ENCODE peak calls at places on chromosomes 4 and X, in six cellular contexts. P is SK-N-SH, T is heart left ventricle, Q is A673, H is fibroblast of the aortic adventitia, L is fibroblast of lung. A is an unnamed sample.

GRCh38 chrX:40012800-40013682 is 84.7 kb downstream of the BCOR start:
- DNase-seq in L (peak; percentile 64), P (no peak), H (peak; percentile 74), T (peak; percentile 80), Q (peak; percentile 49), A (peak; percentile 59)

GRCh38 chr4:126748736-126749135 is 884.0 kb upstream of the INTU start:
- DNase-seq in T (no peak), L (peak; percentile 12), Q (no peak), P (no peak), H (no peak), A (peak; percentile 33)

GRCh38 chr4:68375667-68376559 is 26.0 kb upstream of the YTHDC1 start:
- DNase-seq in T (no peak), P (peak; percentile 65), H (peak; percentile 74), L (peak; percentile 69), Q (peak; percentile 51), A (peak; percentile 63)

GRCh38 chr4:72094054-72094780 is 62.4 kb downstream of the NPFFR2 start:
- DNase-seq in T (no peak), P (no peak), H (no peak), L (no peak), Q (no peak), A (no peak)

GRCh38 chrX:11899091-11899490 is 141.1 kb downstream of the MSL3 start:
- DNase-seq in P (no peak), L (peak; percentile 33), T (no peak), H (peak; percentile 51), Q (peak; percentile 74), A (peak; percentile 52)

GRCh38 chrX:21698274-21698673 is 40.1 kb upstream of the KLHL34 start:
- DNase-seq in H (no peak), Q (no peak), T (no peak), L (no peak), P (no peak), A (no peak)

GRCh38 chr4:124097447-124097846 is 615.1 kb downstream of the ANKRD50 start:
- DNase-seq in H (peak; percentile 52), Q (no peak), P (no peak), L (no peak), T (no peak), A (no peak)

GRCh38 chrX:135411893-135412292 is 9.9 kb upstream of the SMIM10L2A start:
- DNase-seq in Q (no peak), L (peak; percentile 27), P (no peak), T (no peak), H (peak; percentile 4), A (peak; percentile 4)

GRCh38 chr4:145909331-145909730 is 29.3 kb downstream of the ZNF827 start:
- DNase-seq in H (peak; percentile 30), P (peak; percentile 20), T (peak; percentile 82), Q (peak; percentile 45), L (no peak), A (no peak)
- H3K4me3 ChIP-seq in H (no peak overlapping the region), P (no peak overlapping the region), T (peak overlapping the region; percentile 53), Q (no peak overlapping the region), L (no peak overlapping the region), A (no peak overlapping the region)

DNA sequence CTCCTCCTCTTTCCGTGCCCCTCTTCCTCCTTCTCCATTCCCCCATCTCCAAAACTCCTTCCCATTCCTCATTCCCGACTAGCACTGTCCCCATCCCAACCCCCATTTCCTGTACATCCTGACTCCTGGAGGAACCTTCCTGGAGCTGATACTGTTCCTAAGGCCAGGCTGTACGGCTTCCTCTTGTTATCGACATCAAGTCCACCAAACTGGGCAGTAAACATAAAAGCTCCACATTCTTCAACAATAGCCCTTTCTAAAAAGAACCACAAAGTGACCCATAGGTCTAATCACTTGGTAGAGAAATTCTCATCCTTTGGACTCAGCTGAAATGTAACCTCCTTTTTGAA is 22.9 kb downstream of the AWAT2 start:
- DNase-seq in H (no peak), L (no peak), P (no peak), Q (no peak), T (no peak), A (no peak)
- H3K4me3 ChIP-seq in H (no peak overlapping the region), L (no peak overlapping the region), P (no peak overlapping the region), Q (no peak overlapping the region), T (no peak overlapping the region), A (no peak overlapping the region)

GRCh38 chr4:36310793-36311192 is 29.4 kb downstream of the DTHD1 start:
- DNase-seq in H (no peak), Q (peak; percentile 3), P (no peak), T (peak; percentile 44), L (no peak), A (no peak)
- H3K4me3 ChIP-seq in H (no peak overlapping the region), Q (no peak overlapping the region), P (no peak overlapping the region), T (peak overlapping the region; percentile 1), L (no peak overlapping the region), A (no peak overlapping the region)

GRCh38 chr4:114474401-114474800 is 124.2 kb upstream of the UGT8 start:
- DNase-seq in T (no peak), P (no peak), Q (no peak), L (no peak), H (no peak), A (peak; percentile 70)

GRCh38 chr4:114481856-114482255 is 116.8 kb upstream of the UGT8 start:
- DNase-seq in L (no peak), T (no peak), P (no peak), H (no peak), Q (no peak), A (no peak)

GRCh38 chr4:114479595-114479994 is 119.0 kb upstream of the UGT8 start:
- DNase-seq in L (no peak), Q (no peak), P (no peak), H (no peak), T (no peak), A (no peak)

GRCh38 chr4:114472269-114473032 is 126.2 kb upstream of the UGT8 start:
- DNase-seq in Q (no peak), H (no peak), L (no peak), P (no peak), T (no peak), A (no peak)

GRCh38 chr4:114476310-114476709 is 122.3 kb upstream of the UGT8 start:
- DNase-seq in P (no peak), T (no peak), L (no peak), Q (no peak), H (no peak), A (no peak)
- H3K4me3 ChIP-seq in P (no peak overlapping the region), T (no peak overlapping the region), L (no peak overlapping the region), Q (no peak overlapping the region), H (no peak overlapping the region), A (no peak overlapping the region)

DNA sequence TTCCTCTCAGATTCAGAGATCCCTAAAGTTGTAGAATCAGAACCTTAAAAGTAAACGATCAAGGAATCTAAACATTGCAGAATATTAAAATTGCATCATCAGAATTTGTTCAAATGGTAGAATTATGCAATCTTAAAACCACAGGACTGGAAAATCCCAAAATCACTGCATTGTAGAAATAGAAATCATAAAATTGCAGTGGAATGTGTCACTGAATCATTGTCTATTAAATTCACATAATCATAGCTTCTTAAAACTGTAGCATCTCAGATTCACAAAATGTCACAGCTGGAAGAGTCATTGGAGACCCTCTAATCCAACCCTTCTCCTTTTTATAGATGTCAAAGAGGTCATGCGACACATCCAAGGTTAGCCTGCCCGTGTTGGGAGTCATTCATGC is 15.6 kb downstream of the IQSEC2 start:
- DNase-seq in P (no peak), H (peak; percentile 80), L (peak; percentile 71), Q (no peak), T (no peak), A (peak; percentile 37)
- H3K4me3 ChIP-seq in P (no peak overlapping the region), H (no peak overlapping the region), L (no peak overlapping the region), Q (no peak overlapping the region), T (no peak overlapping the region), A (no peak overlapping the region)

GRCh38 chr4:113616443-113616842 is 145.1 kb downstream of the CAMK2D start:
- DNase-seq in Q (no peak), P (no peak), H (no peak), T (no peak), L (no peak), A (no peak)
- H3K4me3 ChIP-seq in Q (no peak overlapping the region), P (no peak overlapping the region), H (no peak overlapping the region), T (no peak overlapping the region), L (no peak overlapping the region), A (no peak overlapping the region)

GRCh38 chrX:109472939-109473713 is 8.8 kb downstream of the GUCY2F start:
- DNase-seq in Q (peak; percentile 75), T (no peak), P (peak; percentile 1), L (peak; percentile 7), H (peak; percentile 60), A (peak; percentile 77)
- H3K4me3 ChIP-seq in Q (no peak overlapping the region), T (no peak overlapping the region), P (no peak overlapping the region), L (no peak overlapping the region), H (no peak overlapping the region), A (no peak overlapping the region)

DNA sequence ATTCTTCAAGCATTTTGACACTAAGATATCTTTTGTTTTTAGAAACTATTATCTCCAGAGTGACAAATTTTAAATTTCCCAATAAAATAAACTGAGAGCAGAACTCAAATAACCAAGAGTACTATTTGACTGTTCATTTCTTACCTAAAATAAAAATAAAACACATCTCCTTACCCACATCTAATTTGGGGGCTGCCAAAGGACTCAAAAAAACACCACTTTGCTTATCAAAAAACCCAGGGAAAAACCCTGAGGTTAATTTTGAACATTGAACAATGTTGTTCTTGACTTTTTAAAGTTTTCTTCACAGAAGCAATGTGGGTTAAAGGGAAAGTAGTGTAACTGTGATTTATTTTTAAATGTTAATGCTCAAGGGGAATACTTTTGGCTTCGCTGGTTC is 243.0 kb upstream of the HHIP start:
- DNase-seq in T (no peak), L (no peak), H (no peak), Q (no peak), P (no peak), A (no peak)
- H3K4me3 ChIP-seq in T (no peak overlapping the region), L (no peak overlapping the region), H (no peak overlapping the region), Q (no peak overlapping the region), P (no peak overlapping the region), A (no peak overlapping the region)

DNA sequence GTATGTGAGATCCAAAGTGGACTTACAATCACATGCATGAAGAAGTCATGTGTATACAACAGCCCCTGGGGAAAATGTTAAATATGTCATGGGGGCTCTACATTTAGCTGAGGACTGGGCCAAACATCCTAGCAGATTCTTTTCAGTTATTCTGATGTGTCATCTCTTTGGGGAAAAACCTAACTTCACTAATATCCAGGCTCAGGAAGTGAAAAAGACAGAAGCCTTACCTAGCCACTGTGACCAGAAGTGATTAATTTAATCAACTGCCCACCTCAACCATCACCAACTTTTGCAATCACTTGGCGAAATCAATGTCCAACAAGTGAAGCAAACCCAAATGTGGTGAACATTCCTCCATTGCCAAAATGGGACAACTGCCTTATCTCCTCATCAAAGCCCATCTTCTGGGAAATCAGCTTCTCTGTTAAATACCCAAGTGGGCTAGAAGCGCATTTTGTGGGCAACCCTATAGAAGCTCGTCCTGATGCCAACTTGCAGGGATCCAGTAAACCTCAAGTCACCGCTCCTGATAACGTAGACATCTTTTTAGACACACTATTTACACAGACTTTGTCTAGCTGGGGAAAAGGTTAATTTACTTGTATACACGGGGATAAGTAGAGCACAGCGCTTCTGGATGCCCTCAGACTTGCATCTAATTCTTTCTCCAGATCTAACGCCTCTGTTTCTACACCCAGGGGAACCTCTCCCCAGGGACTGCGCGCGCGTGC is 1.4 kb upstream of the HHIP start:
- DNase-seq in H (peak; percentile 37), T (no peak), P (no peak), Q (no peak), L (no peak), A (peak; percentile 31)
- H3K4me3 ChIP-seq in H (peak overlapping the region; percentile 92), T (no peak overlapping the region), P (no peak overlapping the region), Q (no peak overlapping the region), L (peak overlapping the region; percentile 62), A (peak overlapping the region; percentile 87)

A was measured in astrocyte of the spinal cord.